ENCODE peak calls at places on chromosomes 3 and 15, in eight cellular contexts. One of them, this sample, is unnamed.

GRCh38 chr3:45896956-45897355 is 10.6 kb downstream of the CCR9 start:
- DNase-seq in mucosa of descending colon: no peak
- DNase-seq in fibroblast of gingiva: peak
- DNase-seq in stimulated activated CD4-positive, alpha-beta T cell treated with anti-CD3 and anti-CD28 coated beads, TNF-alpha, amount 100 ng/mL, for 4 hours: no peak
- DNase-seq in HTR-8/SVneo: peak
- DNase-seq in stimulated activated naive CD8-positive, alpha-beta T cell treated with anti-CD3 and anti-CD28 coated beads, Interleukin-15, Interleukin-2, amounts not matched to agents 100 U/mL and 50 U/mL, for 24 hours: no peak
- DNase-seq in NCI-H1092: no peak
- DNase-seq in cerebellar cortex: no peak
- DNase-seq in this sample: no peak

GRCh38 chr3:137263982-137264777 is 306.4 kb downstream of the IL20RB start:
- DNase-seq in mucosa of descending colon: peak
- DNase-seq in fibroblast of gingiva: no peak
- DNase-seq in stimulated activated CD4-positive, alpha-beta T cell treated with anti-CD3 and anti-CD28 coated beads, TNF-alpha, amount 100 ng/mL, for 4 hours: no peak
- DNase-seq in HTR-8/SVneo: no peak
- DNase-seq in stimulated activated naive CD8-positive, alpha-beta T cell treated with anti-CD3 and anti-CD28 coated beads, Interleukin-15, Interleukin-2, amounts not matched to agents 100 U/mL and 50 U/mL, for 24 hours: no peak
- DNase-seq in NCI-H1092: peak
- DNase-seq in cerebellar cortex: no peak
- DNase-seq in this sample: peak

GRCh38 chr3:117628896-117629295 is 919.3 kb downstream of the TUSC7 start:
- DNase-seq in mucosa of descending colon: no peak
- DNase-seq in fibroblast of gingiva: peak
- DNase-seq in stimulated activated CD4-positive, alpha-beta T cell treated with anti-CD3 and anti-CD28 coated beads, TNF-alpha, amount 100 ng/mL, for 4 hours: no peak
- DNase-seq in HTR-8/SVneo: no peak
- DNase-seq in stimulated activated naive CD8-positive, alpha-beta T cell treated with anti-CD3 and anti-CD28 coated beads, Interleukin-15, Interleukin-2, amounts not matched to agents 100 U/mL and 50 U/mL, for 24 hours: no peak
- DNase-seq in NCI-H1092: peak
- DNase-seq in cerebellar cortex: peak
- DNase-seq in this sample: no peak

GRCh38 chr3:5811051-5811450 is 623.5 kb downstream of the EDEM1 start:
- DNase-seq in mucosa of descending colon: no peak
- DNase-seq in fibroblast of gingiva: no peak
- DNase-seq in stimulated activated CD4-positive, alpha-beta T cell treated with anti-CD3 and anti-CD28 coated beads, TNF-alpha, amount 100 ng/mL, for 4 hours: no peak
- DNase-seq in HTR-8/SVneo: no peak
- DNase-seq in stimulated activated naive CD8-positive, alpha-beta T cell treated with anti-CD3 and anti-CD28 coated beads, Interleukin-15, Interleukin-2, amounts not matched to agents 100 U/mL and 50 U/mL, for 24 hours: no peak
- DNase-seq in NCI-H1092: no peak
- DNase-seq in cerebellar cortex: no peak
- DNase-seq in this sample: no peak

GRCh38 chr15:80779658-80780415 is 667 bp downstream of the CEMIP start:
- DNase-seq in mucosa of descending colon: peak
- DNase-seq in fibroblast of gingiva: peak
- DNase-seq in stimulated activated CD4-positive, alpha-beta T cell treated with anti-CD3 and anti-CD28 coated beads, TNF-alpha, amount 100 ng/mL, for 4 hours: no peak
- DNase-seq in HTR-8/SVneo: peak
- DNase-seq in stimulated activated naive CD8-positive, alpha-beta T cell treated with anti-CD3 and anti-CD28 coated beads, Interleukin-15, Interleukin-2, amounts not matched to agents 100 U/mL and 50 U/mL, for 24 hours: no peak
- DNase-seq in NCI-H1092: no peak
- DNase-seq in cerebellar cortex: peak
- DNase-seq in this sample: no peak

GRCh38 chr15:38193496-38193895 is 59.1 kb upstream of the SPRED1 start:
- DNase-seq in mucosa of descending colon: no peak
- DNase-seq in fibroblast of gingiva: peak
- DNase-seq in stimulated activated CD4-positive, alpha-beta T cell treated with anti-CD3 and anti-CD28 coated beads, TNF-alpha, amount 100 ng/mL, for 4 hours: no peak
- DNase-seq in HTR-8/SVneo: no peak
- DNase-seq in stimulated activated naive CD8-positive, alpha-beta T cell treated with anti-CD3 and anti-CD28 coated beads, Interleukin-15, Interleukin-2, amounts not matched to agents 100 U/mL and 50 U/mL, for 24 hours: no peak
- DNase-seq in NCI-H1092: no peak
- DNase-seq in cerebellar cortex: no peak
- DNase-seq in this sample: no peak

GRCh38 chr3:160852856-160853255 is 96.8 kb downstream of the PPM1L start:
- DNase-seq in mucosa of descending colon: no peak
- DNase-seq in fibroblast of gingiva: no peak
- DNase-seq in stimulated activated CD4-positive, alpha-beta T cell treated with anti-CD3 and anti-CD28 coated beads, TNF-alpha, amount 100 ng/mL, for 4 hours: no peak
- DNase-seq in HTR-8/SVneo: no peak
- DNase-seq in stimulated activated naive CD8-positive, alpha-beta T cell treated with anti-CD3 and anti-CD28 coated beads, Interleukin-15, Interleukin-2, amounts not matched to agents 100 U/mL and 50 U/mL, for 24 hours: no peak
- DNase-seq in NCI-H1092: no peak
- DNase-seq in cerebellar cortex: no peak
- DNase-seq in this sample: no peak

GRCh38 chr3:110528305-110529121 is 543.1 kb upstream of the NECTIN3 start:
- DNase-seq in mucosa of descending colon: no peak
- DNase-seq in fibroblast of gingiva: no peak
- DNase-seq in stimulated activated CD4-positive, alpha-beta T cell treated with anti-CD3 and anti-CD28 coated beads, TNF-alpha, amount 100 ng/mL, for 4 hours: no peak
- DNase-seq in HTR-8/SVneo: no peak
- DNase-seq in stimulated activated naive CD8-positive, alpha-beta T cell treated with anti-CD3 and anti-CD28 coated beads, Interleukin-15, Interleukin-2, amounts not matched to agents 100 U/mL and 50 U/mL, for 24 hours: no peak
- DNase-seq in NCI-H1092: no peak
- DNase-seq in cerebellar cortex: no peak
- DNase-seq in this sample: no peak

GRCh38 chr3:27632431-27633223 is 89.5 kb downstream of the EOMES start:
- DNase-seq in mucosa of descending colon: peak
- DNase-seq in fibroblast of gingiva: peak
- DNase-seq in stimulated activated CD4-positive, alpha-beta T cell treated with anti-CD3 and anti-CD28 coated beads, TNF-alpha, amount 100 ng/mL, for 4 hours: peak
- DNase-seq in HTR-8/SVneo: peak
- DNase-seq in stimulated activated naive CD8-positive, alpha-beta T cell treated with anti-CD3 and anti-CD28 coated beads, Interleukin-15, Interleukin-2, amounts not matched to agents 100 U/mL and 50 U/mL, for 24 hours: peak
- DNase-seq in NCI-H1092: peak
- DNase-seq in cerebellar cortex: no peak
- DNase-seq in this sample: peak

GRCh38 chr15:65952425-65953053 is 83.2 kb downstream of the RAB11A start:
- DNase-seq in mucosa of descending colon: no peak
- DNase-seq in fibroblast of gingiva: peak
- DNase-seq in stimulated activated CD4-positive, alpha-beta T cell treated with anti-CD3 and anti-CD28 coated beads, TNF-alpha, amount 100 ng/mL, for 4 hours: no peak
- DNase-seq in HTR-8/SVneo: peak
- DNase-seq in stimulated activated naive CD8-positive, alpha-beta T cell treated with anti-CD3 and anti-CD28 coated beads, Interleukin-15, Interleukin-2, amounts not matched to agents 100 U/mL and 50 U/mL, for 24 hours: no peak
- DNase-seq in NCI-H1092: no peak
- DNase-seq in cerebellar cortex: no peak
- DNase-seq in this sample: no peak

GRCh38 chr3:30357897-30358296 is 248.5 kb upstream of the TGFBR2 start:
- DNase-seq in mucosa of descending colon: no peak
- DNase-seq in fibroblast of gingiva: no peak
- DNase-seq in stimulated activated CD4-positive, alpha-beta T cell treated with anti-CD3 and anti-CD28 coated beads, TNF-alpha, amount 100 ng/mL, for 4 hours: no peak
- DNase-seq in HTR-8/SVneo: no peak
- DNase-seq in stimulated activated naive CD8-positive, alpha-beta T cell treated with anti-CD3 and anti-CD28 coated beads, Interleukin-15, Interleukin-2, amounts not matched to agents 100 U/mL and 50 U/mL, for 24 hours: no peak
- DNase-seq in NCI-H1092: no peak
- DNase-seq in cerebellar cortex: no peak
- DNase-seq in this sample: no peak

GRCh38 chr3:150090006-150090405 is 119.3 kb upstream of the PFN2 start:
- DNase-seq in mucosa of descending colon: no peak
- DNase-seq in fibroblast of gingiva: no peak
- DNase-seq in stimulated activated CD4-positive, alpha-beta T cell treated with anti-CD3 and anti-CD28 coated beads, TNF-alpha, amount 100 ng/mL, for 4 hours: no peak
- DNase-seq in HTR-8/SVneo: no peak
- DNase-seq in stimulated activated naive CD8-positive, alpha-beta T cell treated with anti-CD3 and anti-CD28 coated beads, Interleukin-15, Interleukin-2, amounts not matched to agents 100 U/mL and 50 U/mL, for 24 hours: no peak
- DNase-seq in NCI-H1092: no peak
- DNase-seq in cerebellar cortex: no peak
- DNase-seq in this sample: no peak

GRCh38 chr3:37987315-37987697 is 3.3 kb upstream of the VILL start:
- DNase-seq in mucosa of descending colon: peak
- DNase-seq in fibroblast of gingiva: no peak
- DNase-seq in stimulated activated CD4-positive, alpha-beta T cell treated with anti-CD3 and anti-CD28 coated beads, TNF-alpha, amount 100 ng/mL, for 4 hours: no peak
- DNase-seq in HTR-8/SVneo: no peak
- DNase-seq in stimulated activated naive CD8-positive, alpha-beta T cell treated with anti-CD3 and anti-CD28 coated beads, Interleukin-15, Interleukin-2, amounts not matched to agents 100 U/mL and 50 U/mL, for 24 hours: no peak
- DNase-seq in NCI-H1092: no peak
- DNase-seq in cerebellar cortex: no peak
- DNase-seq in this sample: no peak

GRCh38 chr3:144178607-144179006 is 207.0 kb downstream of the DIPK2A start:
- DNase-seq in mucosa of descending colon: no peak
- DNase-seq in fibroblast of gingiva: no peak
- DNase-seq in stimulated activated CD4-positive, alpha-beta T cell treated with anti-CD3 and anti-CD28 coated beads, TNF-alpha, amount 100 ng/mL, for 4 hours: no peak
- DNase-seq in HTR-8/SVneo: no peak
- DNase-seq in stimulated activated naive CD8-positive, alpha-beta T cell treated with anti-CD3 and anti-CD28 coated beads, Interleukin-15, Interleukin-2, amounts not matched to agents 100 U/mL and 50 U/mL, for 24 hours: no peak
- DNase-seq in NCI-H1092: no peak
- DNase-seq in cerebellar cortex: no peak
- DNase-seq in this sample: no peak

GRCh38 chr3:67278015-67278618 is 280.0 kb downstream of the KBTBD8 start:
- DNase-seq in mucosa of descending colon: no peak
- DNase-seq in fibroblast of gingiva: no peak
- DNase-seq in stimulated activated CD4-positive, alpha-beta T cell treated with anti-CD3 and anti-CD28 coated beads, TNF-alpha, amount 100 ng/mL, for 4 hours: no peak
- DNase-seq in HTR-8/SVneo: no peak
- DNase-seq in stimulated activated naive CD8-positive, alpha-beta T cell treated with anti-CD3 and anti-CD28 coated beads, Interleukin-15, Interleukin-2, amounts not matched to agents 100 U/mL and 50 U/mL, for 24 hours: no peak
- DNase-seq in NCI-H1092: no peak
- DNase-seq in cerebellar cortex: no peak
- DNase-seq in this sample: no peak

GRCh38 chr3:52777959-52778805 is 783 bp downstream of the ITIH1 start:
- DNase-seq in mucosa of descending colon: no peak
- DNase-seq in fibroblast of gingiva: no peak
- DNase-seq in stimulated activated CD4-positive, alpha-beta T cell treated with anti-CD3 and anti-CD28 coated beads, TNF-alpha, amount 100 ng/mL, for 4 hours: no peak
- DNase-seq in HTR-8/SVneo: no peak
- DNase-seq in stimulated activated naive CD8-positive, alpha-beta T cell treated with anti-CD3 and anti-CD28 coated beads, Interleukin-15, Interleukin-2, amounts not matched to agents 100 U/mL and 50 U/mL, for 24 hours: no peak
- DNase-seq in NCI-H1092: no peak
- DNase-seq in cerebellar cortex: no peak
- DNase-seq in this sample: no peak

GRCh38 chr15:35061171-35062163 is 23.6 kb downstream of the NANOGP8 start:
- DNase-seq in mucosa of descending colon: no peak
- DNase-seq in fibroblast of gingiva: peak
- DNase-seq in stimulated activated CD4-positive, alpha-beta T cell treated with anti-CD3 and anti-CD28 coated beads, TNF-alpha, amount 100 ng/mL, for 4 hours: no peak
- DNase-seq in HTR-8/SVneo: no peak
- DNase-seq in stimulated activated naive CD8-positive, alpha-beta T cell treated with anti-CD3 and anti-CD28 coated beads, Interleukin-15, Interleukin-2, amounts not matched to agents 100 U/mL and 50 U/mL, for 24 hours: no peak
- DNase-seq in NCI-H1092: no peak
- DNase-seq in cerebellar cortex: peak
- DNase-seq in this sample: no peak

GRCh38 chr3:161879470-161879869 is 382.9 kb downstream of the OTOL1 start:
- DNase-seq in mucosa of descending colon: no peak
- DNase-seq in fibroblast of gingiva: no peak
- DNase-seq in stimulated activated CD4-positive, alpha-beta T cell treated with anti-CD3 and anti-CD28 coated beads, TNF-alpha, amount 100 ng/mL, for 4 hours: no peak
- DNase-seq in HTR-8/SVneo: no peak
- DNase-seq in stimulated activated naive CD8-positive, alpha-beta T cell treated with anti-CD3 and anti-CD28 coated beads, Interleukin-15, Interleukin-2, amounts not matched to agents 100 U/mL and 50 U/mL, for 24 hours: no peak
- DNase-seq in NCI-H1092: no peak
- DNase-seq in cerebellar cortex: no peak
- DNase-seq in this sample: no peak

GRCh38 chr3:23676093-23676492 is 129.7 kb upstream of the UBE2E1 start:
- DNase-seq in mucosa of descending colon: no peak
- DNase-seq in fibroblast of gingiva: no peak
- DNase-seq in stimulated activated CD4-positive, alpha-beta T cell treated with anti-CD3 and anti-CD28 coated beads, TNF-alpha, amount 100 ng/mL, for 4 hours: no peak
- DNase-seq in HTR-8/SVneo: no peak
- DNase-seq in stimulated activated naive CD8-positive, alpha-beta T cell treated with anti-CD3 and anti-CD28 coated beads, Interleukin-15, Interleukin-2, amounts not matched to agents 100 U/mL and 50 U/mL, for 24 hours: no peak
- DNase-seq in NCI-H1092: no peak
- DNase-seq in cerebellar cortex: no peak
- DNase-seq in this sample: no peak

GRCh38 chr15:66661432-66662096 is 40.5 kb upstream of the SMAD6 start:
- DNase-seq in mucosa of descending colon: no peak
- DNase-seq in fibroblast of gingiva: no peak
- DNase-seq in stimulated activated CD4-positive, alpha-beta T cell treated with anti-CD3 and anti-CD28 coated beads, TNF-alpha, amount 100 ng/mL, for 4 hours: no peak
- DNase-seq in HTR-8/SVneo: no peak
- DNase-seq in stimulated activated naive CD8-positive, alpha-beta T cell treated with anti-CD3 and anti-CD28 coated beads, Interleukin-15, Interleukin-2, amounts not matched to agents 100 U/mL and 50 U/mL, for 24 hours: no peak
- DNase-seq in NCI-H1092: no peak
- DNase-seq in cerebellar cortex: no peak
- DNase-seq in this sample: no peak

GRCh38 chr3:131454501-131454900 is 48.3 kb downstream of the MRPL3 start:
- DNase-seq in mucosa of descending colon: no peak
- DNase-seq in fibroblast of gingiva: peak
- DNase-seq in stimulated activated CD4-positive, alpha-beta T cell treated with anti-CD3 and anti-CD28 coated beads, TNF-alpha, amount 100 ng/mL, for 4 hours: no peak
- DNase-seq in HTR-8/SVneo: no peak
- DNase-seq in stimulated activated naive CD8-positive, alpha-beta T cell treated with anti-CD3 and anti-CD28 coated beads, Interleukin-15, Interleukin-2, amounts not matched to agents 100 U/mL and 50 U/mL, for 24 hours: no peak
- DNase-seq in NCI-H1092: no peak
- DNase-seq in cerebellar cortex: no peak
- DNase-seq in this sample: no peak

GRCh38 chr15:33963831-33964664 is 4.2 kb upstream of the CHRM5 start:
- DNase-seq in mucosa of descending colon: no peak
- DNase-seq in fibroblast of gingiva: peak
- DNase-seq in stimulated activated CD4-positive, alpha-beta T cell treated with anti-CD3 and anti-CD28 coated beads, TNF-alpha, amount 100 ng/mL, for 4 hours: no peak
- DNase-seq in HTR-8/SVneo: peak
- DNase-seq in stimulated activated naive CD8-positive, alpha-beta T cell treated with anti-CD3 and anti-CD28 coated beads, Interleukin-15, Interleukin-2, amounts not matched to agents 100 U/mL and 50 U/mL, for 24 hours: no peak
- DNase-seq in NCI-H1092: no peak
- DNase-seq in cerebellar cortex: peak
- DNase-seq in this sample: no peak

GRCh38 chr3:47228088-47228487 is 54.5 kb downstream of the KIF9 start:
- DNase-seq in mucosa of descending colon: no peak
- DNase-seq in fibroblast of gingiva: no peak
- DNase-seq in stimulated activated CD4-positive, alpha-beta T cell treated with anti-CD3 and anti-CD28 coated beads, TNF-alpha, amount 100 ng/mL, for 4 hours: no peak
- DNase-seq in HTR-8/SVneo: no peak
- DNase-seq in stimulated activated naive CD8-positive, alpha-beta T cell treated with anti-CD3 and anti-CD28 coated beads, Interleukin-15, Interleukin-2, amounts not matched to agents 100 U/mL and 50 U/mL, for 24 hours: no peak
- DNase-seq in NCI-H1092: no peak
- DNase-seq in cerebellar cortex: no peak
- DNase-seq in this sample: no peak

GRCh38 chr3:46100812-46101211 is 73.5 kb upstream of the XCR1 start:
- DNase-seq in mucosa of descending colon: no peak
- DNase-seq in fibroblast of gingiva: no peak
- DNase-seq in stimulated activated CD4-positive, alpha-beta T cell treated with anti-CD3 and anti-CD28 coated beads, TNF-alpha, amount 100 ng/mL, for 4 hours: no peak
- DNase-seq in HTR-8/SVneo: no peak
- DNase-seq in stimulated activated naive CD8-positive, alpha-beta T cell treated with anti-CD3 and anti-CD28 coated beads, Interleukin-15, Interleukin-2, amounts not matched to agents 100 U/mL and 50 U/mL, for 24 hours: no peak
- DNase-seq in NCI-H1092: no peak
- DNase-seq in cerebellar cortex: no peak
- DNase-seq in this sample: peak

GRCh38 chr15:65370885-65371284 is 6.9 kb downstream of the IGDCC3 start:
- DNase-seq in mucosa of descending colon: no peak
- DNase-seq in fibroblast of gingiva: no peak
- DNase-seq in stimulated activated CD4-positive, alpha-beta T cell treated with anti-CD3 and anti-CD28 coated beads, TNF-alpha, amount 100 ng/mL, for 4 hours: no peak
- DNase-seq in HTR-8/SVneo: no peak
- DNase-seq in stimulated activated naive CD8-positive, alpha-beta T cell treated with anti-CD3 and anti-CD28 coated beads, Interleukin-15, Interleukin-2, amounts not matched to agents 100 U/mL and 50 U/mL, for 24 hours: no peak
- DNase-seq in NCI-H1092: no peak
- DNase-seq in cerebellar cortex: no peak
- DNase-seq in this sample: no peak